ENCODE peak calls at places on chromosomes 5 and 9, in seven cellular contexts. One of them, this sample, is unnamed.

GRCh38 chr5:10663531-10664183 is 97.4 kb downstream of the DAP start:
- DNase-seq in IMR-90: peak; percentile 64
- DNase-seq in H9: no peak
- DNase-seq in H1: no peak
- DNase-seq in mesendoderm: peak; percentile 21
- DNase-seq in mesenchymal stem cell: no peak
- DNase-seq in trophoblast cell: no peak
- DNase-seq in this sample: no peak

GRCh38 chr9:91346644-91347043 is 15.1 kb downstream of the AUH start:
- DNase-seq in mesenchymal stem cell: peak; percentile 42
- DNase-seq in H9: no peak
- DNase-seq in trophoblast cell: no peak
- DNase-seq in H1: no peak
- DNase-seq in mesendoderm: no peak
- DNase-seq in IMR-90: peak; percentile 46
- DNase-seq in this sample: no peak

GRCh38 chr9:37967272-37967581 is 63.3 kb upstream of the SLC25A51 start:
- DNase-seq in H1: no peak
- DNase-seq in H9: no peak
- DNase-seq in mesenchymal stem cell: no peak
- DNase-seq in IMR-90: no peak
- DNase-seq in trophoblast cell: no peak
- DNase-seq in mesendoderm: no peak
- DNase-seq in this sample: no peak

GRCh38 chr5:151651997-151652645 is 34.6 kb downstream of the SPARC start:
- DNase-seq in mesendoderm: peak; percentile 88
- DNase-seq in H9: peak; percentile 84
- DNase-seq in IMR-90: peak; percentile 75
- DNase-seq in H1: peak; percentile 60
- DNase-seq in trophoblast cell: peak; percentile 83
- DNase-seq in mesenchymal stem cell: peak; percentile 83
- DNase-seq in this sample: peak; percentile 81

GRCh38 chr5:176400382-176401156 is 12.0 kb downstream of the HIGD2A start:
- DNase-seq in trophoblast cell: no peak
- DNase-seq in mesenchymal stem cell: no peak
- DNase-seq in mesendoderm: no peak
- DNase-seq in IMR-90: no peak
- DNase-seq in H9: no peak
- DNase-seq in H1: no peak
- DNase-seq in this sample: no peak

GRCh38 chr5:22998362-22998761 is 145.2 kb upstream of the CDH12 start:
- DNase-seq in mesenchymal stem cell: no peak
- DNase-seq in trophoblast cell: no peak
- DNase-seq in H9: no peak
- DNase-seq in IMR-90: no peak
- DNase-seq in mesendoderm: no peak
- DNase-seq in H1: no peak
- DNase-seq in this sample: no peak

GRCh38 chr5:78720997-78721396 is 72.4 kb upstream of the LHFPL2 start:
- DNase-seq in H1: no peak
- DNase-seq in trophoblast cell: no peak
- DNase-seq in H9: no peak
- DNase-seq in mesendoderm: no peak
- DNase-seq in mesenchymal stem cell: no peak
- DNase-seq in IMR-90: no peak
- DNase-seq in this sample: no peak

GRCh38 chr5:63959177-63959982 is 2.9 kb downstream of the HTR1A start:
- DNase-seq in H1: peak; percentile 87
- DNase-seq in trophoblast cell: no peak
- DNase-seq in IMR-90: no peak
- DNase-seq in mesendoderm: peak; percentile 92
- DNase-seq in H9: peak; percentile 91
- DNase-seq in mesenchymal stem cell: no peak
- DNase-seq in this sample: peak; percentile 81

GRCh38 chr9:135907006-135907434 is 326 bp downstream of the CAMSAP1 start:
- DNase-seq in mesenchymal stem cell: peak; percentile 44
- DNase-seq in IMR-90: peak; percentile 28
- DNase-seq in H9: no peak
- DNase-seq in mesendoderm: peak; percentile 51
- DNase-seq in H1: no peak
- DNase-seq in trophoblast cell: no peak
- DNase-seq in this sample: peak; percentile 61
- H3K23ac ChIP-seq in mesenchymal stem cell: peak overlapping the region; percentile 23
- H3K23ac ChIP-seq in IMR-90: no peak overlapping the region
- H3K23ac ChIP-seq in H9: no peak overlapping the region
- H3K23ac ChIP-seq in mesendoderm: no peak overlapping the region
- H3K23ac ChIP-seq in H1: no peak overlapping the region
- H3K23ac ChIP-seq in trophoblast cell: no peak overlapping the region
- H3K23ac ChIP-seq in this sample: no peak overlapping the region

DNA sequence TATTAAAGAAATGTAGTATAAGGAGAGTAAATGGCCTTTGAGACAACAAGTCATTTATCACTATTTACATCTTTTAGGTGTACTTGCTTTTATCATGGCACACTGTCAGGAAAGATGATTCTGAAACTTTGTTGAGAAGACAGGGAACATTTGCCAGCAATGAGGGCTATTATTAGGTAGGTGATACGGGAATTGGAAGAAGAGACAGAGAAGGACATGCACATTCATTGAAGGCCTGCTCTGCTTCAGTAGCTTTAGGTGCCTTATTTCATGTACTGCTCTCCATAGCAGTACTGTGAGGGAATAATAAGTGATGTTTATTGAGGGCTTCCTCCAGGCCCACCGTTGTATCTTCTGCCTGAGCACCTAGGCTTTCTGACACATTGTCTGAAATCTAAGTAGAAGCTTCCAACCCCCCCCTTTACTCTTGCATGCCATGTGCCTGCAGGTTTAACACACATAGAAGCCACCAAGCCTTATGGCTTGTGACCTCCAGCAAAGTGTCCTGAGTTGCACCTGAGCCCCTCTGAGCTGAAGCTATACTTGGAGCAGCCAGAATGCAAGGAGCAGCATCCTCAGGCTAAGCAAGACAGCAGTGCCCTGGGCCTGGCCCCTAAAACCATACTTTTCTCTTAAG is 275.2 kb upstream of the VLDLR start:
- DNase-seq in H9: no peak
- DNase-seq in trophoblast cell: no peak
- DNase-seq in IMR-90: no peak
- DNase-seq in H1: no peak
- DNase-seq in mesendoderm: no peak
- DNase-seq in mesenchymal stem cell: no peak
- DNase-seq in this sample: no peak
- H3K23ac ChIP-seq in H9: no peak overlapping the region
- H3K23ac ChIP-seq in trophoblast cell: no peak overlapping the region
- H3K23ac ChIP-seq in IMR-90: no peak overlapping the region
- H3K23ac ChIP-seq in H1: no peak overlapping the region
- H3K23ac ChIP-seq in mesendoderm: no peak overlapping the region
- H3K23ac ChIP-seq in mesenchymal stem cell: no peak overlapping the region
- H3K23ac ChIP-seq in this sample: no peak overlapping the region

GRCh38 chr5:101009758-101010519 is 106.9 kb upstream of the ST8SIA4 start:
- DNase-seq in mesendoderm: peak; percentile 66
- DNase-seq in IMR-90: no peak
- DNase-seq in H9: no peak
- DNase-seq in mesenchymal stem cell: no peak
- DNase-seq in trophoblast cell: no peak
- DNase-seq in H1: no peak
- DNase-seq in this sample: peak; percentile 15
- H3K23ac ChIP-seq in mesendoderm: no peak overlapping the region
- H3K23ac ChIP-seq in IMR-90: no peak overlapping the region
- H3K23ac ChIP-seq in H9: no peak overlapping the region
- H3K23ac ChIP-seq in mesenchymal stem cell: no peak overlapping the region
- H3K23ac ChIP-seq in trophoblast cell: no peak overlapping the region
- H3K23ac ChIP-seq in H1: no peak overlapping the region
- H3K23ac ChIP-seq in this sample: no peak overlapping the region

DNA sequence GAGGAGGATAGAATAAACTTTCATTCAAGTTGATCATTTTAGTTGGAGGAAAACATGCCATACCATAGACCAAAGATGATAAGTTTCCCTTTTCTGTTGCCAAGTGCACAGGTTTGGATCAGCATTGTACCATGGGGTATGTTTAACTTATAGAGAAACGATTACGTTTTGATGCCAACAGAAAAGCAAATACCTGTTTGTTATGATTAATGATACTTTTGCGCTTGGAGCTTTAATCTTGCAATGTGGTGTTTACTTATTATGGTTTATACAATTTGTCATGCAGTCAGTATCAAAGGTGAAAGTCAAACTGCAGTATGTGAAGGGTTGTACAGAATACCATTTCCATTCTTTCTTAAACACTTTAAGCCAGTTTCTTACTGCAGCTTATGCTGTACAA is 13.2 kb upstream of the ARHGEF28 start:
- DNase-seq in trophoblast cell: no peak
- DNase-seq in mesendoderm: no peak
- DNase-seq in mesenchymal stem cell: no peak
- DNase-seq in H9: no peak
- DNase-seq in H1: no peak
- DNase-seq in IMR-90: no peak
- DNase-seq in this sample: no peak
- H3K23ac ChIP-seq in trophoblast cell: no peak overlapping the region
- H3K23ac ChIP-seq in mesendoderm: no peak overlapping the region
- H3K23ac ChIP-seq in mesenchymal stem cell: no peak overlapping the region
- H3K23ac ChIP-seq in H9: no peak overlapping the region
- H3K23ac ChIP-seq in H1: no peak overlapping the region
- H3K23ac ChIP-seq in IMR-90: no peak overlapping the region
- H3K23ac ChIP-seq in this sample: no peak overlapping the region

DNA sequence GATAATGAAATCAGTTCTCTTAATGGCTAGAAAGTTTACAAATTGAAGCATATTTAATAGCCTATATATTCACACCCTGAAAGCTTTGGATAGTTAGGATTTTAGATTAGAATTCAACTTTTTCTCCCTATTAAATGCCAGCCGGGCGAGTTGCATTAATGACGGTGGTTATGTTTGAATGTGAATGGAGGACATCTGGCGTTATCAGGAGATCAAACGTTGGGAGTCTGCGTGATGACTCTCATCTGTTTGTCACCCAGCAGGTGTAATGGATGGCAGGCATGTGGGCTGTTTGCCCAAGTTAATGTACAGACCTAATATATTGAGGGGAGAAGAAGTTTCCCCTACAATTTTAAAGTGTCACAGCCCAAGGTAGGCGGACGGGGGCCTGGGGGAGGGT is 1227.7 kb upstream of the WWC1 start:
- DNase-seq in H1: no peak
- DNase-seq in mesenchymal stem cell: no peak
- DNase-seq in H9: no peak
- DNase-seq in trophoblast cell: no peak
- DNase-seq in IMR-90: no peak
- DNase-seq in mesendoderm: no peak
- DNase-seq in this sample: no peak
- H3K23ac ChIP-seq in H1: no peak overlapping the region
- H3K23ac ChIP-seq in mesenchymal stem cell: no peak overlapping the region
- H3K23ac ChIP-seq in H9: no peak overlapping the region
- H3K23ac ChIP-seq in trophoblast cell: no peak overlapping the region
- H3K23ac ChIP-seq in IMR-90: no peak overlapping the region
- H3K23ac ChIP-seq in mesendoderm: no peak overlapping the region
- H3K23ac ChIP-seq in this sample: no peak overlapping the region

This sample was measured in neuronal stem cell.